ENCODE peak calls at places on chromosome X, in five cellular contexts. K, W, G, H and R are unnamed samples.

GRCh38 chrX:20515841-20516461 is 249.2 kb upstream of the RPS6KA3 start:
- DNase-seq in K (no peak), W (peak; percentile 95), G (no peak), H (peak; percentile 40), R (no peak)

GRCh38 chrX:129793604-129794191 is 13.9 kb downstream of the SASH3 start:
- DNase-seq in K (no peak), W (no peak), G (no peak), H (no peak), R (no peak)

GRCh38 chrX:118346258-118347094 is 570 bp downstream of the WDR44 start:
- DNase-seq in K (peak; percentile 42), W (peak; percentile 60), G (peak; percentile 62), H (peak; percentile 52), R (no peak)

GRCh38 chrX:110992611-110993010 is 103.4 kb upstream of the PAK3 start:
- DNase-seq in K (no peak), W (peak; percentile 29), G (peak; percentile 28), H (no peak), R (no peak)

GRCh38 chrX:9785252-9785943 is 831 bp upstream of the SHROOM2 start:
- DNase-seq in K (no peak), W (no peak), G (no peak), H (no peak), R (no peak)

GRCh38 chrX:17475820-17476219 is 100.8 kb downstream of the NHS start:
- DNase-seq in K (no peak), W (peak; percentile 67), G (no peak), H (no peak), R (no peak)

GRCh38 chrX:102154900-102155805 is 624 bp downstream of the BEX5 start:
- DNase-seq in K (peak; percentile 3), W (peak; percentile 4), G (peak; percentile 15), H (no peak), R (peak; percentile 3)

GRCh38 chrX:12701625-12702024 is 89.6 kb upstream of the PRPS2 start:
- DNase-seq in K (peak; percentile 59), W (peak; percentile 73), G (peak; percentile 86), H (peak; percentile 49), R (peak; percentile 5)

GRCh38 chrX:57267308-57267707 is 19.2 kb upstream of the FAAH2 start:
- DNase-seq in K (no peak), W (no peak), G (no peak), H (no peak), R (no peak)

GRCh38 chrX:34585561-34585960 is 71.5 kb downstream of the TMEM47 start:
- DNase-seq in K (no peak), W (peak; percentile 18), G (peak; percentile 0), H (no peak), R (no peak)